ENCODE peak calls at places on chromosomes 16 and 17, in six cellular contexts. M is ovary, Z is HCT116, E is stomach, L is body of pancreas, Q is breast epithelium. O is an unnamed sample.

GRCh38 chr16:73274140-73274539 is 226.2 kb upstream of the ZFHX3 start:
- DNase-seq in E (no peak), M (no peak), Q (no peak), L (no peak), Z (no peak), O (no peak)

GRCh38 chr17:68849673-68850260 is 105.4 kb downstream of the ABCA8 start:
- DNase-seq in M (no peak), L (no peak), Z (no peak), Q (no peak), E (no peak), O (no peak)

GRCh38 chr16:80040413-80040812 is 439.9 kb upstream of the MAF start:
- DNase-seq in M (no peak), L (no peak), E (no peak), Q (no peak), Z (no peak), O (no peak)

GRCh38 chr17:62968445-62968923 is 2.4 kb downstream of the TANC2 start:
- DNase-seq in Q (no peak), Z (peak), E (peak), L (peak), M (peak), O (no peak)

GRCh38 chr17:4357671-4358070 is 8.8 kb downstream of the UBE2G1 start:
- DNase-seq in L (no peak), M (no peak), Q (no peak), Z (no peak), E (no peak), O (no peak)

GRCh38 chr16:3954411-3954921 is 74.0 kb upstream of the CREBBP start:
- DNase-seq in Q (no peak), L (no peak), M (no peak), E (no peak), Z (no peak), O (no peak)

GRCh38 chr16:15775209-15775608 is 81.6 kb downstream of the MYH11 start:
- DNase-seq in Z (peak), M (no peak), Q (no peak), E (no peak), L (no peak), O (no peak)

GRCh38 chr16:81716478-81717210 is 62.4 kb upstream of the PLCG2 start:
- DNase-seq in M (no peak), Z (no peak), Q (no peak), E (no peak), L (no peak), O (no peak)

GRCh38 chr17:21289902-21290571 is 5.5 kb downstream of the MAP2K3 start:
- DNase-seq in Z (no peak), M (peak), E (no peak), L (peak), Q (no peak), O (no peak)

GRCh38 chr16:69930117-69930776 is 20.9 kb upstream of the CLEC18A start:
- DNase-seq in M (peak), Z (peak), L (peak), Q (no peak), E (peak), O (peak)

GRCh38 chr17:39134878-39135277 is 16.6 kb downstream of the PLXDC1 start:
- DNase-seq in E (no peak), Q (no peak), M (no peak), Z (no peak), L (no peak), O (no peak)

GRCh38 chr16:89117239-89117974 is 23.8 kb downstream of the ACSF3 start:
- DNase-seq in L (peak), M (no peak), E (no peak), Q (no peak), Z (no peak), O (no peak)

GRCh38 chr17:40015005-40015997 is at the start of gene CSF3:
- DNase-seq in E (peak), Z (no peak), M (peak), L (peak), Q (no peak), O (no peak)

GRCh38 chr16:3963886-3964685 is 83.6 kb upstream of the CREBBP start:
- DNase-seq in Z (no peak), L (no peak), E (no peak), M (no peak), Q (no peak), O (no peak)

GRCh38 chr17:61809816-61810392 is 53.4 kb downstream of the BRIP1 start:
- DNase-seq in Z (no peak), Q (no peak), E (no peak), L (no peak), M (no peak), O (no peak)

GRCh38 chr17:14672830-14673229 is 371.9 kb downstream of the HS3ST3B1 start:
- DNase-seq in Q (no peak), E (no peak), L (peak), M (no peak), Z (no peak), O (no peak)

GRCh38 chr17:77440571-77440981 is 299.8 kb downstream of the SEC14L1 start:
- DNase-seq in L (no peak), M (no peak), Z (no peak), E (no peak), Q (no peak), O (no peak)

GRCh38 chr16:57532251-57532625 is 4.1 kb downstream of the CCDC102A start:
- DNase-seq in E (peak), Z (no peak), L (no peak), Q (peak), M (no peak), O (no peak)

GRCh38 chr17:19787733-19788357 is 39.7 kb upstream of the ALDH3A1 start:
- DNase-seq in Z (no peak), M (no peak), E (no peak), Q (no peak), L (no peak), O (no peak)

GRCh38 chr16:3513892-3514600 is 13.2 kb downstream of the CLUAP1 start:
- DNase-seq in L (no peak), Q (peak), E (no peak), M (no peak), Z (no peak), O (no peak)

GRCh38 chr16:23141033-23141432 is 8.2 kb downstream of the USP31 start:
- DNase-seq in M (no peak), E (no peak), Q (no peak), L (no peak), Z (no peak), O (no peak)

GRCh38 chr16:66429290-66429962 is 2.3 kb downstream of the BEAN1 start:
- DNase-seq in Q (no peak), M (no peak), E (no peak), L (no peak), Z (no peak), O (no peak)

GRCh38 chr16:19307587-19308241 is 22.2 kb downstream of the CLEC19A start:
- DNase-seq in E (no peak), M (no peak), Q (no peak), Z (no peak), L (no peak), O (no peak)

GRCh38 chr17:76997981-76998531 is 129.9 kb downstream of the MGAT5B start:
- DNase-seq in E (no peak), Q (peak), M (no peak), L (no peak), Z (no peak), O (no peak)

GRCh38 chr16:70493863-70494770 is 29.2 kb downstream of the COG4 start:
- DNase-seq in L (no peak), M (no peak), Q (no peak), E (no peak), Z (no peak), O (no peak)

GRCh38 chr17:71633391-71633849 is 487.4 kb upstream of the SOX9 start:
- DNase-seq in Q (no peak), L (no peak), E (no peak), Z (peak), M (no peak), O (no peak)

GRCh38 chr17:42568341-42569111 is 1.6 kb downstream of the MLX start:
- DNase-seq in M (no peak), E (no peak), Z (no peak), L (no peak), Q (no peak), O (no peak)
- H3K4me3 ChIP-seq in M (no peak), E (peak), Z (no peak), L (no peak), Q (no peak), O (no peak)

GRCh38 chr17:47063475-47063874 is 84.4 kb upstream of the RPRML start:
- DNase-seq in M (no peak), L (no peak), Z (no peak), Q (no peak), E (no peak), O (no peak)

GRCh38 chr17:47064684-47065083 is 85.6 kb upstream of the RPRML start:
- DNase-seq in E (no peak), L (no peak), M (no peak), Z (no peak), Q (no peak), O (no peak)

GRCh38 chr17:47066095-47066494 is 87.0 kb upstream of the RPRML start:
- DNase-seq in E (no peak), Z (no peak), M (no peak), L (no peak), Q (no peak), O (no peak)

GRCh38 chr17:47072881-47073280 is 93.8 kb upstream of the RPRML start:
- DNase-seq in Q (no peak), E (no peak), L (no peak), M (no peak), Z (no peak), O (no peak)

DNA sequence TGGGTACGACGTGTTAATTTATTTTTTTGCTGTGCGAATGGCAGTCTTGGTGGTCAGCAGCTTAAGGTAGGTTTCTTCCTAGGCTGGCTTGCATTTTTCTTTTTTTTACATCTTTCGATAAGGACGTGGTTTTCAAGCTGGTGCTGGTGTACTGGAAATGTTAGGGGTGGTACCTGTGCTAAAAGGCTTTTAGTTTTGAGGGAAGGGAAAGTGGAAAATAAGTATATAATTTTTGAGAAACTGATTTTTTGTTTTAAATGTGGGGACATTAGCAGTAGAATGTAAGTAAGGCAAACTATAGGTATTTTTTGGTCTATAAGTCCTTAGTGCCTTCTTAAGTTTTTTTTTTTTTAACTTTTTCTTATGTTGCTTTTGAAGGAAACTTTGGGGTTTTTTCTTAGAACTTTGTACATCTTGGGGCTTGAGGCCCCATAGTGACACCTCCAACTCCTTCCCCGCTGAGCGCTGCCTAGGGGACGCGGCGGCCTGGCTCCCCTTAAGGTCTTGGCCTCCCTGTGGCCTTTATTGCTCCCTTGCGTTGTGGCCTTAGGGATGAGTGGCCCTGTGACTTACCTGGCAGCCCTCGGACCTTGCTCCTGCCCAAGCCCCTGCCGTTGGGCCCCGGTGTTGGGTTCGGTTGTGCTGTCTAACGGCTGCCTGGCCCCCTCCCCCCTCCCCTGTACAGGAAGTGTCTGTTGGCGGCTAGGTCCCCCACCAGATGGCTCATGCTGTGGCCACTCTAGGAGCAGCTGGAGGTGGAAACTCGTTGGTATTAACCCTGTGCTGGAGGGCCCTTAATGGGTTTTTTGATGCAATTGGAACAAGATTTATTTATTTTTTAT is 88.0 kb upstream of the RPRML start:
- DNase-seq in M (peak), Z (peak), Q (peak), E (peak), L (peak), O (peak)
- TF ChIP-seq POLR2A in M (peak), Z (peak), Q (peak), E (peak), L (peak), O (peak)

DNA sequence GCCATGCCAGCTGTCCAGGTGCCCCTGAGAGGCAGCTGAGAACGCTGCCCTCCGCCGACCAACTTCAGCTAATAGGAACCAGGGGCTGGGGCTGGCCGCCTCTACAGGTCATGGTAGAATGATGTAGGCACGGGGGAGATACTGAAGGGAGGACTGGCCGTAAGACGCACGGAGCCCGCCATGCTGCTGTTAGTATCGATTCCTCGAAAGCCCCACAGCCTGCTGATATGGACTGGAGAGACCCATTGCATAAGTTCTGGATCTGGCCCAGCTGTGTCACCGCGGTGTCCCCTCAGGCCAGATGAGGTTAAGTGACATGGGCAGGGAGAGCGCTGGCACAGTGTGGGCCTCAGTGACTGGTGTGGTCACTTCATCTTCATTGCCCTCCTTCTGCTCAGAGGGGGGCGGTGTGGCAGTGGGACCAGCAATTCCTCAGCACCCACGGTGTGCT is 75.6 kb downstream of the AMFR start:
- DNase-seq in M (no peak), E (no peak), L (no peak), Z (no peak), Q (no peak), O (no peak)
- H3K4me3 ChIP-seq in M (no peak), E (no peak), L (no peak), Z (no peak), Q (no peak), O (no peak)

GRCh38 chr17:78679495-78680395 is 102.3 kb downstream of the CYTH1 start:
- DNase-seq in E (no peak), L (no peak), Q (no peak), M (no peak), Z (no peak), O (no peak)

GRCh38 chr17:78682363-78682762 is 99.7 kb downstream of the CYTH1 start:
- DNase-seq in Z (no peak), M (no peak), E (no peak), Q (no peak), L (no peak), O (no peak)

GRCh38 chr17:78678711-78679110 is 101.5 kb upstream of the DNAH17 start:
- DNase-seq in Q (no peak), Z (no peak), M (no peak), E (no peak), L (no peak), O (no peak)

GRCh38 chr17:78678220-78678554 is 101.0 kb upstream of the DNAH17 start:
- DNase-seq in M (no peak), L (no peak), Q (no peak), Z (no peak), E (no peak), O (no peak)

GRCh38 chr17:78680436-78680835 is 101.6 kb downstream of the CYTH1 start:
- DNase-seq in M (no peak), Q (no peak), Z (no peak), E (no peak), L (no peak), O (no peak)
- TF ChIP-seq POLR2A in M (no peak), Q (no peak), Z (no peak), E (no peak), L (no peak), O (no peak)

DNA sequence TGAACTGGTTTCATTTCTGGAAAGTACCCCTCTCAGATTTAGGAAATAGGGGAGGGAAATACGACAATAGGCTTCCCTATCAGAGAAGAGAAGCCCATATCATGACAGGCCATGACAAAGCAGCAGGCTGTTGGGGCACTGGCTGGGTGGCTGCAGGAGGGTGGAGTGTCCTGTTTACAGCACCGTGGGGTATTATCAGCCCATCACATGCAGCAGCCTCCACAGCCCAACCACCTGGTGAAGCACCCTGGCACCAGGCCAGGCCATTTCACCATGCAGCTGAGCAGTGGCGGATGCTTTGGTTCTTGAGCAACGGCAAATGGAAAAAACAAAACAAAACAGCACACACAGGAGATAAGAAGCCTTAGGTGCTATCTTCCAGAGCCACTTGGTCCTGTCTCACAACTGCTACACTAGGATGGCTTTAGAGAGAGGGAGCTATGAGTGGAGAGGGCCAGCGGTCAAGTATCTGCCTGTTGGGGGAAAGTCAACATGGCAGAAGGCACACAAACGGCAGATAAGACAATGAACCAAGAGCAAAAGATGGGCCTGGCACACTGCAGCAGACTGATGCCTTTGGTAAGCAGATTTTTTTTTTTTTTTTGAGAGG is 24.2 kb downstream of the FAM117A start:
- DNase-seq in M (peak), E (peak), Q (peak), Z (no peak), L (peak), O (peak)
- H3K4me3 ChIP-seq in M (no peak), E (peak), Q (no peak), Z (no peak), L (no peak), O (no peak)

GRCh38 chr17:3004150-3004801 is 59.1 kb downstream of the OR1D5 start:
- DNase-seq in Z (peak), L (peak), E (peak), M (peak), Q (peak), O (peak)
- TF ChIP-seq POLR2A in Z (no peak), L (peak), E (no peak), M (no peak), Q (no peak), O (no peak)

O was measured in tibial nerve.